ENCODE peak calls at places on chromosomes 12 and 14, in nine cellular contexts. W is psoas muscle; B is CD8-positive, alpha-beta T cell; C is suprapubic skin; E is fibroblast of lung; P is lower lobe of right lung; T is colonic mucosa; U is heart right ventricle; H is tibial nerve. Z is an unnamed sample. For H3K4me1, the result is how much of the 10 kb centered on the place peaks cover.

GRCh38 chr12:27013606-27014084 is 539 bp downstream of the TM7SF3 start:
- DNase-seq in W (no peak), B (no peak), C (peak), E (peak), P (no peak), T (peak), U (no peak), H (no peak), Z (no peak)

GRCh38 chr14:51357250-51357649 is 117.2 kb downstream of the TMX1 start:
- DNase-seq in W (no peak), B (no peak), C (no peak), E (peak), P (no peak), T (no peak), U (no peak), H (no peak), Z (no peak)

GRCh38 chr14:77593501-77593911 is 22.9 kb downstream of the SPTLC2 start:
- DNase-seq in W (no peak), B (no peak), C (no peak), E (no peak), P (no peak), T (no peak), U (no peak), H (no peak), Z (no peak)

GRCh38 chr12:30877110-30877875 is 49.3 kb upstream of the TSPAN11 start:
- DNase-seq in W (no peak), B (no peak), C (no peak), E (no peak), P (peak), T (no peak), U (no peak), H (no peak), Z (no peak)

GRCh38 chr12:93016752-93017350 is 87.8 kb upstream of the EEA1 start:
- DNase-seq in W (no peak), B (no peak), C (no peak), E (no peak), P (no peak), T (no peak), U (no peak), H (no peak), Z (no peak)

GRCh38 chr12:49092086-49092815 is 2.4 kb downstream of the DHH start:
- DNase-seq in W (no peak), B (peak), C (no peak), E (no peak), P (no peak), T (no peak), U (no peak), H (peak), Z (no peak)

GRCh38 chr14:63551338-63551737 is 8.2 kb upstream of the PPP2R5E start:
- DNase-seq in W (no peak), B (no peak), C (no peak), E (no peak), P (no peak), T (no peak), U (no peak), H (no peak), Z (no peak)

GRCh38 chr12:55771736-55772135 is 28.8 kb downstream of the GDF11 start:
- DNase-seq in W (no peak), B (no peak), C (no peak), E (no peak), P (no peak), T (no peak), U (no peak), H (no peak), Z (no peak)

GRCh38 chr14:101068293-101068957 is 164.9 kb upstream of the RTL1 start:
- DNase-seq in W (peak), B (no peak), C (peak), E (no peak), P (peak), T (no peak), U (no peak), H (peak), Z (no peak)

GRCh38 chr12:10372534-10372931 is 17.3 kb downstream of the KLRK1 start:
- DNase-seq in W (no peak), B (no peak), C (no peak), E (no peak), P (no peak), T (peak), U (no peak), H (no peak), Z (no peak)

GRCh38 chr12:112418248-112418595 is 525 bp upstream of the PTPN11 start:
- DNase-seq in W (no peak), B (no peak), C (no peak), E (no peak), P (no peak), T (no peak), U (no peak), H (no peak), Z (no peak)

GRCh38 chr12:102172436-102172835 is 25.2 kb downstream of the PMCH start:
- DNase-seq in W (no peak), B (no peak), C (no peak), E (peak), P (no peak), T (no peak), U (no peak), H (no peak), Z (no peak)

GRCh38 chr12:121284551-121285390 is 11.7 kb downstream of the CAMKK2 start:
- DNase-seq in W (no peak), B (no peak), C (no peak), E (peak), P (no peak), T (peak), U (no peak), H (no peak), Z (no peak)

GRCh38 chr12:132561784-132562156 is 48.6 kb downstream of the LRCOL1 start:
- DNase-seq in W (no peak), B (no peak), C (no peak), E (no peak), P (no peak), T (no peak), U (no peak), H (no peak), Z (no peak)
- TF ChIP-seq CTCF in W (peak), B (no peak), C (no peak), E (peak), P (no peak), T (no peak), U (no peak), H (no peak), Z (no peak)

GRCh38 chr12:52232233-52232915 is 669 bp upstream of the KRT7 start:
- DNase-seq in W (no peak), B (no peak), C (no peak), E (no peak), P (no peak), T (no peak), U (no peak), H (no peak), Z (no peak)
- H3K4me3 ChIP-seq in W (no peak), B (no peak), C (peak), E (no peak), P (peak), T (no peak), U (no peak), H (no peak), Z (peak)

DNA sequence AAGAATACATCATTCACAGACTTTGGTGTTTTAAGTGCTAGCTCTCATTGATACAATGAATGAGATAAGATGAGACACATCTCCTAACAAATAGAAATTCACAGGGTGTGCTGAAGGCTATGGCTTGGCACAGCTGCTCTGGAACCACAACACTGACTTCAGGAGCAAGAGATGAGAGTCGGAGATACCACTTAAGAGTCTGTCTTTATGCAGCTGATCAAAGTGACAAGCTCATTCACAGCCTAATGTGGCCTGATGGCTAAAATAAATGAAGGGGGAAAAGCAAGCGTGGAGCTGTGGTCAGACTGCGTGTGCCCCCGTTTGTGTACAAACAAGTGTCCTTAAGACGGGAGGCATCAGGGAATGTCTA is 29.7 kb upstream of the FAM181A start:
- DNase-seq in W (no peak), B (no peak), C (no peak), E (no peak), P (no peak), T (no peak), U (no peak), H (no peak), Z (no peak)
- H3K4me1 ChIP-seq in W (under half), B (under half), C (under half), E (under half), P (under half), T (under half), U (under half), H (under half), Z (under half)

GRCh38 chr14:69535230-69535848 is 39.3 kb downstream of the CCDC177 start:
- DNase-seq in W (no peak), B (no peak), C (no peak), E (peak), P (no peak), T (peak), U (peak), H (no peak), Z (no peak)
- TF ChIP-seq CTCF in W (peak), B (no peak), C (peak), E (peak), P (peak), T (peak), U (peak), H (peak), Z (peak)

GRCh38 chr12:109961612-109962011 is 34.6 kb downstream of the GIT2 start:
- DNase-seq in W (no peak), B (no peak), C (no peak), E (no peak), P (no peak), T (no peak), U (no peak), H (no peak), Z (no peak)

GRCh38 chr12:109958374-109958773 is 37.8 kb downstream of the GIT2 start:
- DNase-seq in W (no peak), B (no peak), C (no peak), E (no peak), P (no peak), T (no peak), U (no peak), H (no peak), Z (no peak)

GRCh38 chr12:109962388-109962787 is 33.8 kb downstream of the GIT2 start:
- DNase-seq in W (no peak), B (no peak), C (no peak), E (no peak), P (no peak), T (no peak), U (no peak), H (no peak), Z (no peak)

GRCh38 chr12:109961201-109961600 is 35.0 kb downstream of the GIT2 start:
- DNase-seq in W (no peak), B (no peak), C (no peak), E (no peak), P (no peak), T (no peak), U (no peak), H (no peak), Z (no peak)

GRCh38 chr12:109959411-109960093 is 36.6 kb downstream of the GIT2 start:
- DNase-seq in W (no peak), B (no peak), C (no peak), E (no peak), P (no peak), T (no peak), U (no peak), H (no peak), Z (no peak)
- H3K4me3 ChIP-seq in W (no peak), B (no peak), C (no peak), E (no peak), P (no peak), T (no peak), U (no peak), H (no peak), Z (no peak)

GRCh38 chr12:64624035-64624434 is 13.7 kb downstream of the RASSF3 start:
- DNase-seq in W (no peak), B (no peak), C (no peak), E (no peak), P (no peak), T (no peak), U (no peak), H (no peak), Z (no peak)

GRCh38 chr12:64621257-64621942 is 11.1 kb downstream of the RASSF3 start:
- DNase-seq in W (no peak), B (no peak), C (no peak), E (peak), P (no peak), T (no peak), U (no peak), H (no peak), Z (no peak)

GRCh38 chr12:64631197-64631596 is 20.9 kb downstream of the RASSF3 start:
- DNase-seq in W (no peak), B (no peak), C (no peak), E (no peak), P (no peak), T (no peak), U (no peak), H (no peak), Z (no peak)

GRCh38 chr12:64627781-64628180 is 17.5 kb downstream of the RASSF3 start:
- DNase-seq in W (no peak), B (no peak), C (no peak), E (peak), P (no peak), T (no peak), U (no peak), H (no peak), Z (no peak)

GRCh38 chr12:64625243-64626077 is 15.2 kb downstream of the RASSF3 start:
- DNase-seq in W (peak), B (no peak), C (no peak), E (peak), P (no peak), T (peak), U (peak), H (no peak), Z (peak)
- H3K4me1 ChIP-seq in W (under half), B (half or more), C (under half), E (under half), P (half or more), T (under half), U (under half), H (under half), Z (half or more)

DNA sequence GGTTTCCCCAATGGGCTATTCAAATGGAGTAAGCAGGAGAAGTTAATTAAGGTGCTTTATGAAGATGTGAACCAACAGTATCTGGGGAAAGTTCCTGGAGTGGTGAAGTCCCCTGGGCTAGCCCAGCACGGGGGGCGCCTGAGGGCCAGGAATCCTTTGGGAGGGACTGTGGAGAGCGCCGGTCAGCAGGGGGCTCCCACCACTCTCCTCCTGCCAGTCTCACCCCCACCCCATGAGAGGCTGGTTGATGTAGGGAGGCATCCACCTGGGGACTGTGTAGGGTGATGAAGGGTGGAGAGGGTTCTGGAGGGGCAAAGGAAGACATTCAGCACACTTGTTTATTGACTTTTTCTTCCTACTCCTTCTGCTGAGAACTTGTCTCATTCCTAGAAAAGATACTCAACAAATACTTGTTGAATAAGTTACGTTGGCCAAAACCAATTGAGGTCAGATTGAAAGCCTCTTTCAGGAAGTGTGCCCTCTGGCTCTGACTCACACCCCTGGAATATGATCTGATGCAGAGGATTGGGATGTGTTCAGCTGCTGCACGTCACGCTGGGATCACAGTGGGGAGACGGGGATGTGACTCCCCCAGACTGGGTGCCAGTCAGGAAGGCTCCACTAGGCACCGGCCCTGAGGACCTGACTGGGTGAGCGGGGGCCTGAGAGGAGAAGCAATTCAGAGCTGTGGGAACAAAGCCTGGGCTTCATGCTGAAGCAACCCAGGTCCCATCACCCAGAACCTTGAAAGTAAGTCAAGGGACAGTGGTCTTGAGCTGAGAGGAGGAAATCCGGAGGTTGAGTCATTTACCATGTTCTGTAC is 4.2 kb downstream of the CEBPE start:
- DNase-seq in W (peak), B (no peak), C (no peak), E (peak), P (peak), T (no peak), U (no peak), H (no peak), Z (peak)
- TF ChIP-seq CTCF in W (no peak), B (no peak), C (no peak), E (peak), P (no peak), T (no peak), U (no peak), H (no peak), Z (no peak)

Z was measured in thoracic aorta.